ENCODE peak calls at places on chromosomes 6 and 20, in eight cellular contexts. L is OCI-LY7; F is adrenal gland; M is omental fat pad; C is CD4-positive, alpha-beta T cell; V is GM12864; S is H9; E is neural progenitor cell. A is an unnamed sample.

GRCh38 chr20:11140359-11140758 is 466.6 kb upstream of the JAG1 start:
- DNase-seq in F (no peak), S (no peak), M (no peak), E (no peak), V (no peak), C (no peak), L (no peak), A (no peak)

GRCh38 chr6:6057442-6058053 is 50.8 kb upstream of the NRN1 start:
- DNase-seq in L (peak), M (no peak), V (peak), E (peak), F (no peak), C (no peak), S (no peak), A (peak)

GRCh38 chr6:87197547-87197946 is 42.2 kb downstream of the ZNF292 start:
- DNase-seq in C (no peak), E (no peak), L (no peak), S (no peak), V (peak), M (no peak), F (no peak), A (no peak)

GRCh38 chr6:145137425-145137824 is 597.9 kb downstream of the EPM2A start:
- DNase-seq in C (no peak), S (no peak), M (no peak), E (no peak), L (no peak), F (no peak), V (no peak), A (peak)

GRCh38 chr6:29626948-29627761 is 5.8 kb downstream of the GABBR1 start:
- DNase-seq in C (no peak), V (no peak), S (no peak), M (no peak), F (no peak), L (no peak), E (peak), A (no peak)

GRCh38 chr6:149451361-149452061 is 33.3 kb downstream of the ZC3H12D start:
- DNase-seq in E (peak), M (no peak), V (no peak), S (no peak), C (no peak), L (no peak), F (no peak), A (no peak)

GRCh38 chr20:58614984-58615760 is 35.9 kb upstream of the STX16 start:
- DNase-seq in S (no peak), C (no peak), V (no peak), F (no peak), M (no peak), L (no peak), E (no peak), A (no peak)

GRCh38 chr6:112298021-112298745 is 43.8 kb upstream of the LAMA4 start:
- DNase-seq in F (no peak), M (no peak), L (no peak), C (no peak), S (no peak), E (no peak), V (no peak), A (no peak)

GRCh38 chr6:137259349-137259748 is 40.2 kb upstream of the IFNGR1 start:
- DNase-seq in C (no peak), E (no peak), F (no peak), S (no peak), M (no peak), V (no peak), L (no peak), A (no peak)

GRCh38 chr6:31791324-31792089 is 4.0 kb downstream of the VARS1 start:
- DNase-seq in S (peak), M (peak), E (peak), C (no peak), V (no peak), L (peak), F (no peak), A (peak)

GRCh38 chr20:1374246-1374645 is 18.6 kb downstream of the FKBP1A start:
- DNase-seq in E (no peak), F (no peak), C (no peak), V (no peak), L (no peak), S (no peak), M (no peak), A (no peak)
- TF ChIP-seq CTCF in E (no peak), F (no peak), C (no peak), V (no peak), L (peak), S (peak), M (no peak), A (no peak)

GRCh38 chr6:12956991-12957320 is 240.4 kb downstream of the PHACTR1 start:
- DNase-seq in E (peak), C (no peak), M (no peak), V (no peak), S (no peak), L (no peak), F (no peak), A (no peak)

GRCh38 chr6:12955996-12956395 is 239.4 kb downstream of the PHACTR1 start:
- DNase-seq in V (no peak), C (no peak), F (no peak), M (no peak), L (no peak), S (no peak), E (no peak), A (no peak)

GRCh38 chr6:12961761-12962160 is 245.2 kb downstream of the PHACTR1 start:
- DNase-seq in C (no peak), E (no peak), L (no peak), F (no peak), S (no peak), V (no peak), M (no peak), A (no peak)

GRCh38 chr6:12958052-12958706 is 241.6 kb downstream of the PHACTR1 start:
- DNase-seq in L (no peak), V (no peak), C (no peak), M (no peak), F (no peak), E (no peak), S (no peak), A (no peak)

GRCh38 chr6:12957321-12958051 is 240.9 kb downstream of the PHACTR1 start:
- DNase-seq in E (peak), M (peak), S (peak), C (peak), L (no peak), V (no peak), F (peak), A (peak)
- TF ChIP-seq CTCF in E (no peak), M (no peak), S (no peak), C (no peak), L (no peak), V (no peak), F (no peak), A (peak)

GRCh38 chr20:8361008-8361652 is 229.1 kb downstream of the PLCB1 start:
- DNase-seq in C (no peak), V (no peak), L (peak), S (no peak), F (peak), M (no peak), E (no peak), A (peak)
- TF ChIP-seq CTCF in C (no peak), V (no peak), L (peak), S (peak), F (peak), M (no peak), E (no peak), A (peak)

GRCh38 chr6:85672050-85672449 is 29.4 kb upstream of the SYNCRIP start:
- DNase-seq in F (no peak), V (no peak), C (no peak), E (no peak), M (no peak), S (peak), L (peak), A (no peak)
- TF ChIP-seq CTCF in F (no peak), V (no peak), C (no peak), E (no peak), M (no peak), S (no peak), L (no peak), A (no peak)

GRCh38 chr6:154765273-154765672 is 32.1 kb downstream of the SCAF8 start:
- DNase-seq in E (no peak), V (no peak), F (no peak), L (no peak), C (no peak), M (no peak), S (no peak), A (no peak)
- TF ChIP-seq CTCF in E (no peak), V (no peak), F (no peak), L (no peak), C (no peak), M (no peak), S (no peak), A (no peak)

GRCh38 chr6:38339914-38340313 is 299.8 kb downstream of the BTBD9 start:
- DNase-seq in M (no peak), F (no peak), V (no peak), S (no peak), E (no peak), L (no peak), C (no peak), A (no peak)

GRCh38 chr6:38341501-38341900 is 298.2 kb downstream of the BTBD9 start:
- DNase-seq in M (no peak), F (no peak), S (no peak), E (no peak), L (no peak), C (no peak), V (no peak), A (no peak)

GRCh38 chr6:38336922-38337321 is 302.8 kb downstream of the BTBD9 start:
- DNase-seq in V (no peak), C (no peak), S (no peak), E (no peak), M (no peak), L (no peak), F (no peak), A (no peak)

GRCh38 chr6:38337819-38338465 is 301.8 kb downstream of the BTBD9 start:
- DNase-seq in L (no peak), S (no peak), V (no peak), M (no peak), E (no peak), F (no peak), C (no peak), A (peak)
- TF ChIP-seq CTCF in L (no peak), S (no peak), V (no peak), M (no peak), E (no peak), F (no peak), C (no peak), A (no peak)

DNA sequence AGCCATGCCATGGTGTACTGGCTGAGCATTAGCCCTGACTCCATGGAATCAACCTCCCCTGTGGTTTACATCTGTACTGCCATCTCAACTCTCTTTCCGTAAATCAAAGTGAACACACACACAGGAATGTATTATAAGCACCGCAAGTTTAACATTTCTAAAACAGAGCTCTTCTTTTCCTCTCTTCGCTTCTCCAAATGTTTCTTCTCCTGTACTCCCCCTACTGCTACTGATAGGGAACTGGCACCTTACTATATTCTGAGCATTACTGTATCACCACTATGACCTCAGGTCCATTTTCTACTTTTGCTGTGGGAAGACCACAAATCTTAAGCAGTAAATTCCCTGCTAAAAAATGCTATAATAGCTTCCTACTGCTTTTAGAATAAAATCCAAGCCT is 101.2 kb downstream of the NUS1 start:
- DNase-seq in C (no peak), E (no peak), F (no peak), V (no peak), M (no peak), S (no peak), L (no peak), A (peak)
- TF ChIP-seq CTCF in C (no peak), E (peak), F (no peak), V (peak), M (no peak), S (peak), L (peak), A (peak)

GRCh38 chr20:12838261-12838866 is 170.4 kb upstream of the SPTLC3 start:
- DNase-seq in E (peak), V (no peak), F (no peak), C (no peak), M (no peak), S (peak), L (peak), A (peak)
- TF ChIP-seq CTCF in E (peak), V (peak), F (no peak), C (no peak), M (no peak), S (peak), L (peak), A (peak)

DNA sequence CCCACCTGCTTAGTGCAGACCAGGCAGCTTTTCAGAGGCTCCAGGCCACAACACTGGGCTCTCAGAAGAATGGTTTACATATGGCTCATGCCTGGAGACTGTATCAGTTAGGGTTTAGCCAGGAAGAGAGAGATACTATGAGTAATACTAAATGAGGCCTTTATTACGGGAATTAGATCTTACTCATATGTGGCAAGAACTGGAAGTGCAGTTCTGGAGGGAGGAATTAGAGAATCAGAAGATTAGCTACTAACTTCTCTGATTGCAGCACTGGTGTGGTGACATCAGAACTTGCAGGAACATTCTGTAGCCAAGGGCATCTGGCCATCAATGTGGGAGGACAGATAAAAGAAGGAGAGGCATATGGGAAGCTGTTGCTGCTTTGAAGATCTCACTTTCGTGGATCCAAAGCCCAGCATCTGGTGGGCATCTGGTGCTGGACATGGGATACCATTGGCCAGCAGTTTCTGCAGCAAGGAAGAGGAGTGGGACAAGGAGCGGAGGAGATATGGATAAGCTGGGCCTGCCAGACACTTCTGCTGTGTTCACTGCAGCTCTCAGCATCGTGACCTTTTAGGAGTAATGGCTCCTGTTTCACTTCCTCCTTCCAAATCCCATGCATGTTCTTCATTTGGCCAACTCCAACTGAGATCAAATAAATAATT is 248.5 kb downstream of the BTBD3 start:
- DNase-seq in C (no peak), V (no peak), E (no peak), M (no peak), S (no peak), L (no peak), F (peak), A (peak)
- TF ChIP-seq CTCF in C (no peak), V (no peak), E (no peak), M (no peak), S (no peak), L (no peak), F (no peak), A (no peak)